ENCODE peak calls at places on chromosomes 1 and 21, in ten cellular contexts. E, J, F, Q, R, N, D, Z, H and I are unnamed samples.

GRCh38 chr1:168972887-168973286 is 133.6 kb upstream of the ATP1B1 start:
- DNase-seq in Z (no peak), E (no peak), H (peak; percentile 73), N (no peak), Q (no peak), R (no peak), F (no peak), J (no peak), D (peak; percentile 55), I (no peak)

GRCh38 chr1:5514519-5515183 is 477.6 kb downstream of the NPHP4 start:
- DNase-seq in H (peak; percentile 76), Q (peak; percentile 43), F (peak; percentile 54), D (peak; percentile 78), Z (peak; percentile 40), N (peak; percentile 92), R (peak; percentile 82), J (no peak), E (peak; percentile 71), I (no peak)

GRCh38 chr1:226661965-226662364 is 77.1 kb downstream of the ITPKB start:
- DNase-seq in H (no peak), Z (no peak), J (no peak), F (no peak), N (peak; percentile 66), Q (no peak), R (peak; percentile 33), E (no peak), D (no peak), I (no peak)

GRCh38 chr1:84506729-84507453 is 510 bp upstream of the GNG5 start:
- DNase-seq in N (no peak), R (no peak), J (no peak), E (no peak), H (no peak), Z (no peak), F (peak; percentile 39), D (no peak), Q (no peak), I (no peak)

GRCh38 chr1:50829010-50829958 is 130.8 kb downstream of the FAF1 start:
- DNase-seq in J (no peak), N (no peak), F (no peak), D (no peak), Q (no peak), R (no peak), Z (no peak), H (no peak), E (no peak), I (no peak)

GRCh38 chr1:39800471-39800835 is 11.8 kb upstream of the BMP8B start:
- DNase-seq in D (no peak), Q (no peak), Z (no peak), E (no peak), H (no peak), N (no peak), F (peak; percentile 78), J (no peak), R (no peak), I (no peak)

GRCh38 chr1:234609528-234610042 is 393 bp downstream of the IRF2BP2 start:
- DNase-seq in N (peak; percentile 85), Q (no peak), F (no peak), Z (no peak), E (no peak), R (no peak), H (no peak), J (no peak), D (no peak), I (no peak)

GRCh38 chr1:91791103-91791502 is 94.8 kb downstream of the TGFBR3 start:
- DNase-seq in E (no peak), D (no peak), R (no peak), Z (no peak), F (no peak), H (no peak), J (no peak), N (no peak), Q (no peak), I (no peak)

GRCh38 chr1:180933141-180933540 is 20.4 kb downstream of the KIAA1614 start:
- DNase-seq in N (no peak), E (no peak), Q (no peak), R (no peak), Z (no peak), J (no peak), D (no peak), F (no peak), H (no peak), I (no peak)

GRCh38 chr21:24590261-24590660 is 1017.0 kb downstream of the MRPL39 start:
- DNase-seq in Q (no peak), H (no peak), F (no peak), R (no peak), N (no peak), E (no peak), Z (no peak), D (no peak), J (no peak), I (no peak)

GRCh38 chr1:9691726-9692125 is 40.2 kb downstream of the PIK3CD start:
- DNase-seq in E (no peak), D (no peak), Q (no peak), Z (no peak), R (no peak), F (no peak), J (no peak), N (no peak), H (no peak), I (no peak)
- TF ChIP-seq CTCF in E (no peak), D (no peak), Q (no peak), Z (no peak), R (no peak), F (no peak), J (no peak), N (no peak), H (no peak), I (no peak)

DNA sequence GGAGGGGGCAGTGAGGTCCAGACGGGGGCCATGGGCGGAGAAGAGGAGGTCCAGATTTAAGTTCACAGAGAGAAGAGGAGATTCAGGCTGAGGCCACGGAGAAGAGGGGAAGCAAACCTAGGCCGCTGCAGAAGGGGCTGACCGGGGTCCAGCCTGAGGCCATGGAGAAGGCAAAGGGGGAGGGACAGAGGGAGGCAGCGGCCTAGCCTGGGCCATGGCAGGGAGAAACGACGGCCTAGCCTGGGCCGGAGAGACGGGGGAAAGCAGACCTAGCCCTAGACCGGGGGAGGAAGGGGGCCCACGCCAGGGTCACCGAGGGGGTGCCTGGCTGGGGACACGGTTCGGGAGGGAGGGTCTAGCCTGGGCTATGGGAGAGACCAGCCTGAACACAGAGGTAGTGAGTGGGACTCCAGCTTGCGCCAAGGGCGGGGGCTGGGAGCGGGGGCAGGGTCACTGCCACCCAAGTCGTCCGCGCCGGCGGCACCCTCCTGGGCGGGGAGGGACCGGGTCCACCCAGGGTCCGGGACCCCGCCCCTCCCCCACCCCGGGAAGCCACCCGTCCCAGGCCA is 462 bp downstream of the CAPZB start:
- DNase-seq in J (no peak), R (no peak), D (no peak), F (peak; percentile 36), N (no peak), H (no peak), E (no peak), Q (no peak), Z (no peak), I (no peak)
- TF ChIP-seq POLR2A in J (no peak), R (no peak), D (no peak), F (no peak), N (no peak), H (no peak), E (no peak), Q (no peak), Z (no peak), I (no peak)

GRCh38 chr1:3775498-3776230 is 3.1 kb downstream of the SMIM1 start:
- DNase-seq in H (peak; percentile 55), R (no peak), N (peak; percentile 86), E (peak; percentile 71), J (no peak), Z (peak; percentile 68), Q (peak; percentile 49), D (no peak), F (peak; percentile 79), I (peak; percentile 87)
- TF ChIP-seq CTCF in H (no peak), R (no peak), N (no peak), E (peak; percentile 24), J (peak; percentile 79), Z (peak; percentile 48), Q (no peak), D (no peak), F (peak; percentile 33), I (no peak)

DNA sequence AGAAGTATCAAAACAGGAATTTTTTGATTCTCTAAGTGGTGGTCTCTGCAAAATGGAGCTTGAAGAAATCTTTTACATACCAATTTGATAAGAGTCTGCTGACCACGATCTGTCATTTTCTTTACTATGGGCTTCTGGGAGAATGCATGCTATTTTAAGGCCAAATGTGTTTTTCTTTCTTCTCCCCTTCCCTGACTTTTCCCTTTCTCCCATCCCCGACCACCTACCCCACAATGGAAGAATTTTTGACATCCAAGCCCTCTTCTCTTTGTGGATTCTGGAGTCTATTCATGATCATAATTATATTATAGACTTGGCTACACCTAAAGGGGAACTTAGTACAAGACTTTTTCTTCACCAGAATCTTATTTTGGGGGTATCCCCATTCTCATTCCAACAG is 31.3 kb downstream of the CNIH4 start:
- DNase-seq in J (no peak), H (no peak), Q (no peak), Z (no peak), F (no peak), E (no peak), D (no peak), R (no peak), N (no peak), I (no peak)
- TF ChIP-seq POLR2A in J (no peak), H (no peak), Q (no peak), Z (no peak), F (no peak), E (no peak), D (no peak), R (no peak), N (no peak), I (no peak)

GRCh38 chr1:207904377-207904902 is 6.5 kb downstream of the CD34 start:
- DNase-seq in D (no peak), F (peak; percentile 55), Q (no peak), Z (no peak), R (no peak), H (no peak), N (no peak), E (no peak), J (no peak), I (no peak)

GRCh38 chr1:207902566-207902965 is 8.4 kb downstream of the CD34 start:
- DNase-seq in D (no peak), Z (no peak), E (no peak), N (no peak), H (no peak), R (no peak), J (no peak), Q (no peak), F (no peak), I (no peak)

GRCh38 chr1:207901041-207901653 is 9.8 kb downstream of the CD34 start:
- DNase-seq in N (no peak), F (no peak), R (no peak), H (no peak), E (no peak), Z (no peak), D (no peak), Q (no peak), J (no peak), I (no peak)

GRCh38 chr1:207903767-207904166 is 7.2 kb downstream of the CD34 start:
- DNase-seq in E (no peak), J (no peak), N (no peak), Q (no peak), F (peak; percentile 60), R (no peak), Z (no peak), D (no peak), H (no peak), I (no peak)

DNA sequence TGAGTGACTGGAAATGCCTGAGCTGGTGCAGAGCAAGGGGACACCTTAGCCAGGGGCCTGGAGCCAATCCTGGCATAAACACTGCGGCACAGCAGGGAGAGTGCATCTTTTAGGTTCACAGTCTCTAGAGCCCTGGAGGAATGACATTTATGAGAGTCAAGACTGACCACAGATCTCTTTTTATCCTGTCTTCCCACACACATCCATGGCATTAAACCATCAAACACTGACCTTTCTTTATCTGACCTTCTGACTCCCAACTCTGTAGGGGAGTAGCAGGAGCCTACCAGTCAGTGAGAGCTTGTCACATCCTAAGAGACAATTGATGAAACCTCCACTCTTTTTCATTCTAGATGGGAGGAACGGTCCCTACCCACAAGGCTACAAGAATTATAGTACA is 7.9 kb downstream of the CD34 start:
- DNase-seq in D (no peak), J (no peak), H (no peak), R (no peak), Q (no peak), F (no peak), Z (no peak), E (no peak), N (no peak), I (no peak)
- TF ChIP-seq CTCF in D (no peak), J (no peak), H (no peak), R (no peak), Q (no peak), F (no peak), Z (no peak), E (no peak), N (no peak), I (no peak)